ENCODE peak calls at places on chromosomes 12 and 14, in seven cellular contexts. B is psoas muscle; K is left ventricle myocardium inferior; P is ovary; U is CD8-positive, alpha-beta T cell; J is prostate gland; A is hepatocyte. Z is an unnamed sample. For H3K4me1, the result is how much of the 10 kb centered on the place peaks cover.

GRCh38 chr12:69897744-69898143 is 72.7 kb downstream of the MYRFL start:
- DNase-seq in B (peak), K (peak), J (no peak), A (peak), U (no peak), P (no peak), Z (no peak)

GRCh38 chr12:131164096-131164872 is 210.6 kb downstream of the ADGRD1 start:
- DNase-seq in K (no peak), B (no peak), U (no peak), P (no peak), J (no peak), A (no peak), Z (no peak)

GRCh38 chr12:81759215-81759991 is at the start of gene PPFIA2:
- DNase-seq in J (no peak), K (peak), A (peak), B (peak), U (no peak), P (peak), Z (peak)

GRCh38 chr12:96034631-96035282 is 630 bp downstream of the LTA4H start:
- DNase-seq in A (peak), P (peak), B (no peak), J (no peak), U (no peak), K (no peak), Z (peak)

GRCh38 chr12:10363665-10363921 is 26.2 kb downstream of the KLRK1 start:
- DNase-seq in K (no peak), U (no peak), A (no peak), P (no peak), J (no peak), B (no peak), Z (no peak)

GRCh38 chr14:22814945-22815713 is at the start of gene SLC7A7:
- DNase-seq in J (no peak), B (no peak), A (peak), K (no peak), U (no peak), P (no peak), Z (peak)

GRCh38 chr12:132327351-132328171 is 1.8 kb downstream of the GALNT9 start:
- DNase-seq in P (peak), A (peak), U (no peak), K (no peak), J (peak), B (peak), Z (peak)

GRCh38 chr14:33508663-33509062 is 442.2 kb downstream of the EGLN3 start:
- DNase-seq in U (no peak), P (no peak), J (no peak), A (no peak), B (no peak), K (no peak), Z (no peak)

GRCh38 chr12:10392394-10392930 is 2.6 kb upstream of the KLRK1 start:
- DNase-seq in A (peak), P (no peak), U (no peak), J (peak), B (peak), K (peak), Z (no peak)

GRCh38 chr14:31770271-31770670 is 209.1 kb downstream of the NUBPL start:
- DNase-seq in B (peak), U (no peak), J (no peak), A (no peak), K (no peak), P (no peak), Z (no peak)

GRCh38 chr12:66829660-66830325 is 150.9 kb upstream of the GRIP1 start:
- DNase-seq in P (no peak), B (no peak), U (no peak), J (no peak), K (no peak), A (no peak), Z (no peak)

GRCh38 chr14:76876076-76876475 is 49.9 kb downstream of the LRRC74A start:
- DNase-seq in U (peak), J (peak), A (peak), K (peak), P (peak), B (no peak), Z (peak)

GRCh38 chr14:77039285-77040058 is 11.0 kb upstream of the IRF2BPL start:
- DNase-seq in B (no peak), J (no peak), K (no peak), U (no peak), A (peak), P (no peak), Z (no peak)

GRCh38 chr12:104662203-104662602 is 205.5 kb downstream of the CHST11 start:
- DNase-seq in P (no peak), U (no peak), J (no peak), A (no peak), K (no peak), B (no peak), Z (no peak)

GRCh38 chr14:22412936-22413411 is 176.1 kb downstream of the DAD1 start:
- DNase-seq in K (no peak), A (no peak), U (no peak), B (no peak), P (no peak), J (no peak), Z (no peak)

GRCh38 chr14:63647696-63648410 is 6.2 kb upstream of the WDR89 start:
- DNase-seq in J (no peak), P (no peak), B (no peak), U (no peak), K (no peak), A (no peak), Z (no peak)

GRCh38 chr14:99803803-99804202 is 10.6 kb downstream of the EML1 start:
- DNase-seq in B (no peak), A (no peak), P (no peak), K (no peak), J (no peak), U (no peak), Z (no peak)

GRCh38 chr12:121802843-121803698 is 738 bp upstream of the SETD1B start:
- DNase-seq in P (peak), J (peak), K (peak), A (peak), U (peak), B (peak), Z (peak)

GRCh38 chr14:70425349-70425748 is 8.5 kb upstream of the SYNJ2BP start:
- DNase-seq in A (peak), K (peak), B (peak), P (no peak), U (no peak), J (no peak), Z (no peak)

GRCh38 chr14:92615451-92615850 is 101.9 kb downstream of the RIN3 start:
- DNase-seq in B (no peak), A (no peak), K (no peak), U (peak), J (no peak), P (no peak), Z (no peak)

GRCh38 chr14:21673718-21674117 is at the start of gene OR4E1:
- DNase-seq in A (no peak), J (no peak), B (no peak), U (no peak), K (no peak), P (no peak), Z (no peak)

GRCh38 chr14:24392327-24393098 is 6.3 kb upstream of the NYNRIN start:
- DNase-seq in K (no peak), A (peak), J (no peak), U (no peak), B (no peak), P (no peak), Z (peak)

GRCh38 chr12:19507823-19508222 is 68.5 kb downstream of the AEBP2 start:
- DNase-seq in U (no peak), J (no peak), K (no peak), P (no peak), B (no peak), A (no peak), Z (no peak)

GRCh38 chr14:81312289-81312876 is 87.7 kb downstream of the STON2 start:
- DNase-seq in B (no peak), A (no peak), U (no peak), P (no peak), J (no peak), K (no peak), Z (no peak)

GRCh38 chr12:45989857-45990467 is 412 bp downstream of the SCAF11 start:
- DNase-seq in U (peak), J (peak), A (peak), K (peak), P (peak), B (peak), Z (peak)

GRCh38 chr12:47885566-47885965 is 19.2 kb downstream of the VDR start:
- DNase-seq in K (no peak), P (no peak), A (no peak), B (no peak), J (no peak), U (no peak), Z (no peak)

GRCh38 chr12:89073659-89074058 is 278.6 kb downstream of the DUSP6 start:
- DNase-seq in B (no peak), J (no peak), P (no peak), A (no peak), U (no peak), K (no peak), Z (no peak)

GRCh38 chr12:70584332-70584731 is 52.9 kb downstream of the PTPRB start:
- DNase-seq in B (no peak), A (no peak), K (no peak), J (no peak), P (no peak), U (no peak), Z (no peak)

GRCh38 chr12:64780220-64780530 is 21.0 kb upstream of the GNS start:
- DNase-seq in U (no peak), B (no peak), J (no peak), A (no peak), K (no peak), P (no peak), Z (no peak)

GRCh38 chr12:31813305-31813704 is 84.5 kb upstream of the AMN1 start:
- DNase-seq in J (no peak), P (no peak), A (peak), K (no peak), B (no peak), U (no peak), Z (no peak)

GRCh38 chr12:128920468-128920867 is 67.2 kb downstream of the GLT1D1 start:
- DNase-seq in P (no peak), U (no peak), K (no peak), B (no peak), J (no peak), A (peak), Z (no peak)

GRCh38 chr12:122023339-122024131 is 1.9 kb downstream of the BCL7A start:
- DNase-seq in B (peak), U (no peak), J (peak), P (peak), K (peak), A (peak), Z (peak)

GRCh38 chr14:22811752-22812151 is 3.5 kb downstream of the SLC7A7 start:
- DNase-seq in A (no peak), K (no peak), B (no peak), J (no peak), P (no peak), U (no peak), Z (no peak)

GRCh38 chr12:123062682-123063426 is 82.4 kb downstream of the ARL6IP4 start:
- DNase-seq in A (peak), U (no peak), J (no peak), B (peak), P (no peak), K (no peak), Z (no peak)

GRCh38 chr12:123065666-123066457 is 85.0 kb downstream of the PITPNM2 start:
- DNase-seq in A (no peak), B (no peak), P (peak), K (no peak), J (no peak), U (no peak), Z (no peak)

GRCh38 chr12:123063535-123063934 is 83.1 kb downstream of the ARL6IP4 start:
- DNase-seq in A (peak), J (no peak), U (no peak), B (no peak), P (no peak), K (no peak), Z (no peak)

GRCh38 chr12:123064356-123064755 is 83.9 kb downstream of the ARL6IP4 start:
- DNase-seq in J (no peak), P (peak), U (no peak), B (peak), K (peak), A (no peak), Z (peak)

DNA sequence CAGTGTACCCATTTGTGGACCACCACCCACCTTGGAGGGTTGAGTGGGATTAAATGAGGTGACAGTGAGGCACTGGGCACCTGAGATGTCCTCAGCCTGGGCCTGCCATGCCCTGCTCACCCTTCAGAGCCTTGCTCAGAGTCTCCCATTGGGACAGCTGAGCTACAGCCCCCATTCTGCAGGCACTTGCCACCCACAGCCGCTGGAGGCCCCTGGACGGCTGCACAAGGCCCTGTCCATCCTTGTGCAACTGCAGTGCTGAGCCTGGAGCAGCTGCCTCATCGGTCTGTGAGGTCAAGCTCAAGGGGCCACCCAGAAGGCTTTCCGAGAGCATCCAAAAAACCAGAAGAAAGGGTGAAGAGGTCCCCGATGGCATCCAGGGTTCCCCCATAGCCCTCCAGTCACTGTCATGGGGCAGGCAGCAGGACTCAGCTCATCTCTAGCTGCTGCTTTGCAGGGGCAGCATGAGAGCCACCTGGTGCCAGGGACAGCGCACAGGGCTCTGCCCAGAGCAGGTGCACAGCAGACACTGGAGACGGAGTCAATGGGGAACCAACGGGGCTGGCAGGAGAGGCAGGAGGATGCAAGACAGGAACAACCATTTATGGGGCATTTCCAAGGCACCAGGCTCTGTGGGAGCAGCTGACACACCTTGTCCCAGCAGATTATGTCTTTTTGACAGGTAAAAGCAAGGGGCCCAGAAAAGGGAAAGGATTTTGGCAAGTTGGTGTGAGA is 84.6 kb downstream of the ARL6IP4 start:
- DNase-seq in B (no peak), U (no peak), A (no peak), K (no peak), P (no peak), J (no peak), Z (no peak)
- H3K4me1 ChIP-seq in B (half or more), U (under half), A (under half), K (half or more), P (half or more), J (under half), Z (under half)

GRCh38 chr12:6963016-6963731 is 7.3 kb downstream of the PHB2 start:
- DNase-seq in K (peak), B (peak), A (peak), P (peak), J (peak), U (peak), Z (peak)
- H3K4me3 ChIP-seq in K (no peak), B (no peak), A (peak), P (peak), J (peak), U (no peak), Z (peak)

DNA sequence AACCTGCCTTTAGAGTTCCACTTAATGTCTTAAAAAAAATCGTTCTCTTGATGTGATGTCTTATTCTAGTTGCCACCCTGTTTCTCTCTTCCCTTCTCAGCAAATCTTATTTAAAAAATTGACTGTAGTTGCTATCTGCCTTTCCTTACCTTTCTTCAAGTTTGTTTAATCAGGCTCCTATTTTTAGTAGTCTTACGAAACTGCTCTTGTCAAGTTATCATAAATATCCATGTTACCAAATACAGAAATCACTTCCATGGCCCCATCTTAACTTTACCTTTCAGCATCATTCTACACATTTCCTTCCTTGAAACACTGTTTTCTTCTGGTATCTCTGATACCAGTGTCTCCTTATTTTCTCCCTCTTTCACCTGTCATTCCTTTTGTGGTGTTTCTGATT is 227.3 kb downstream of the ERC1 start:
- DNase-seq in J (no peak), K (no peak), U (no peak), A (no peak), P (no peak), B (no peak), Z (no peak)
- H3K4me1 ChIP-seq in J (under half), K (half or more), U (under half), A (under half), P (under half), B (under half), Z (under half)

DNA sequence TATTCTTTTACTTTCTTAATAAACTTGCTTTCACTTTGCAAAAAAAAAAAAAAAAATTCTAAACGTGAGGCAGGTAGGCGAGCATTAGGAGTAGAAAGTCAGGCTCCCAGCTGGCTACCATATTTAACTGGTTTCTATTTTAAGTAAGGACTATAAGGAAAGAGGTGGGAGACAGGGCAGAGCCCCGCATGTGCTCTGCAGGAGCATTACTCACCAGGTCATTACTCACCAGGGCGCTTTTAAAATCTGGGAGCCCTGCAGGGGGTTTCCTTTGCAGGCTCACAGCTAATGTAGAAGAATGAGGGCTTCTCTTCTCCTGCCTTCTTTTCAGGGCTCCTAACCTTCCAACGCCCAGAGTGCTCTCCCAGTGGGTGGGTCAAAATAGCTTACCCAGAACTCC is 14.0 kb upstream of the DPF3 start:
- DNase-seq in B (no peak), U (no peak), J (no peak), P (no peak), K (no peak), A (peak), Z (no peak)
- H3K4me3 ChIP-seq in B (no peak), U (no peak), J (no peak), P (no peak), K (peak), A (no peak), Z (no peak)

GRCh38 chr12:26712892-26713291 is 120.1 kb downstream of the ITPR2 start:
- DNase-seq in K (no peak), A (no peak), J (no peak), B (no peak), U (no peak), P (no peak), Z (no peak)
- H3K4me1 ChIP-seq in K (under half), A (under half), J (under half), B (under half), U (under half), P (under half), Z (under half)

DNA sequence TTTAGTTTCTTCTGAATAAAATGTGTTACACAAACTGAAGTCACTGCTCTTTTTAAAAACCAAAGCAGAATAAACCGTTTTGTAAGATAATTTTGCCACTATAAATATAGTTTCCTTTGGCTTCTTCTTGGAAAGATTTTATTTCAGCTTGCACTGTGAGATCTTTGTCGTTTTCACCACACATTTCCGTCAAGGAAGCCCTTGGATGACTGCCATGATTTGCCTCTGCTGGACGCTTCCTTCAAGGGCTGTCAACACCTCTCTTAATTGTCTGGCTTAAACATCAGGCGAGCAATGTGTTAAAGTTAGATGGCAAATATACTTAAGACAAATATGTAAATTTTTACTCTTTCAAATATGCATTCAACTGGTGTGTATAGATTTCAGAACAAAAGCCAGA is 624.1 kb downstream of the DIO2 start:
- DNase-seq in A (no peak), U (no peak), B (no peak), P (no peak), K (no peak), J (no peak), Z (no peak)
- H3K4me3 ChIP-seq in A (no peak), U (no peak), B (no peak), P (no peak), K (no peak), J (no peak), Z (no peak)

DNA sequence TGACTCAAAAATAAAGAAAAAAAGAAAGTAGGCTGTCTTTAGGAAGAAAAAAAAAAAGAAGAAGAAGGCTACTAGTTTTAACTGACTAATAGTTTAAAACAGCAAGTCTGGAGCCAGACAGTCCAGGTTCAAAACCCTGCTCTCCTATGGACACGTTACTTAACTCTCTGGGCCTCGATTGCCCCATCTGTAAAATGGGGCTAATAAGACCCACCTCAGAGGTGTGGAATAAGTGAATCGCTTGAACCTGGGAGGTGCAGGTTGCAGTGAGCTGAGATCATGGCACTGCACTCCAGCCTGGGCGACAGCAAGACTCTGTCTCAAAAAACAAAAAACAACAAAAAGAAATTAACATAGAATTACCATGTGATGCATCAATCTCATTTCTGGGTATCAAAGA is 10.5 kb upstream of the SCARB1 start:
- DNase-seq in K (no peak), U (no peak), J (no peak), B (no peak), A (no peak), P (no peak), Z (no peak)
- H3K4me1 ChIP-seq in K (under half), U (under half), J (under half), B (under half), A (under half), P (under half), Z (under half)

GRCh38 chr12:13200841-13201240 is 4.3 kb downstream of the EMP1 start:
- DNase-seq in P (no peak), U (no peak), B (no peak), K (no peak), A (no peak), J (no peak), Z (no peak)
- H3K4me3 ChIP-seq in P (no peak), U (no peak), B (peak), K (peak), A (no peak), J (no peak), Z (no peak)

GRCh38 chr14:89428556-89429196 is 11.6 kb upstream of the FOXN3 start:
- DNase-seq in J (peak), B (peak), K (no peak), P (peak), A (no peak), U (no peak), Z (no peak)
- H3K4me1 ChIP-seq in J (under half), B (under half), K (half or more), P (under half), A (under half), U (under half), Z (under half)